ENCODE peak calls at places on chromosomes 12 and 14, in five cellular contexts. One of them, this sample, is unnamed.

GRCh38 chr12:24562761-24563392 is 386.0 kb downstream of the BCAT1 start:
- DNase-seq in OCI-M1: no peak
- DNase-seq in IMR-90: peak
- DNase-seq in dorsolateral prefrontal cortex: no peak
- DNase-seq in ureter: no peak
- DNase-seq in this sample: no peak

GRCh38 chr12:47312794-47313426 is 233.2 kb upstream of the AMIGO2 start:
- DNase-seq in IMR-90: no peak
- DNase-seq in OCI-M1: peak
- DNase-seq in ureter: no peak
- DNase-seq in dorsolateral prefrontal cortex: no peak
- DNase-seq in this sample: no peak

GRCh38 chr12:53062977-53063707 is 13.3 kb downstream of the TNS2 start:
- DNase-seq in OCI-M1: no peak
- DNase-seq in IMR-90: no peak
- DNase-seq in dorsolateral prefrontal cortex: no peak
- DNase-seq in ureter: no peak
- DNase-seq in this sample: no peak

GRCh38 chr14:55889124-55889523 is 229.1 kb upstream of the PELI2 start:
- DNase-seq in OCI-M1: no peak
- DNase-seq in dorsolateral prefrontal cortex: no peak
- DNase-seq in IMR-90: no peak
- DNase-seq in ureter: no peak
- DNase-seq in this sample: no peak

GRCh38 chr12:2248901-2249381 is 196.2 kb downstream of the CACNA1C start:
- DNase-seq in IMR-90: peak
- DNase-seq in dorsolateral prefrontal cortex: peak
- DNase-seq in OCI-M1: no peak
- DNase-seq in ureter: no peak
- DNase-seq in this sample: no peak

GRCh38 chr12:122245553-122245952 is 19.7 kb upstream of the DIABLO start:
- DNase-seq in dorsolateral prefrontal cortex: no peak
- DNase-seq in IMR-90: no peak
- DNase-seq in ureter: no peak
- DNase-seq in OCI-M1: no peak
- DNase-seq in this sample: no peak

GRCh38 chr12:46839232-46839631 is 13.4 kb upstream of the SLC38A4 start:
- DNase-seq in IMR-90: peak
- DNase-seq in dorsolateral prefrontal cortex: no peak
- DNase-seq in ureter: no peak
- DNase-seq in OCI-M1: no peak
- DNase-seq in this sample: no peak

GRCh38 chr12:52566847-52567291 is 6.8 kb downstream of the KRT74 start:
- DNase-seq in IMR-90: no peak
- DNase-seq in OCI-M1: no peak
- DNase-seq in dorsolateral prefrontal cortex: no peak
- DNase-seq in ureter: no peak
- DNase-seq in this sample: no peak

GRCh38 chr14:53304726-53305381 is 151.7 kb upstream of the DDHD1 start:
- DNase-seq in OCI-M1: no peak
- DNase-seq in IMR-90: peak
- DNase-seq in dorsolateral prefrontal cortex: no peak
- DNase-seq in ureter: no peak
- DNase-seq in this sample: no peak

GRCh38 chr12:115337693-115338543 is 653.9 kb upstream of the TBX3 start:
- DNase-seq in IMR-90: peak
- DNase-seq in OCI-M1: peak
- DNase-seq in dorsolateral prefrontal cortex: no peak
- DNase-seq in ureter: peak
- DNase-seq in this sample: no peak

GRCh38 chr12:13178568-13179158 is 17.9 kb upstream of the EMP1 start:
- DNase-seq in ureter: no peak
- DNase-seq in OCI-M1: no peak
- DNase-seq in dorsolateral prefrontal cortex: no peak
- DNase-seq in IMR-90: no peak
- DNase-seq in this sample: no peak

GRCh38 chr12:92036771-92037453 is 108.7 kb downstream of the BTG1 start:
- DNase-seq in IMR-90: peak
- DNase-seq in ureter: no peak
- DNase-seq in dorsolateral prefrontal cortex: no peak
- DNase-seq in OCI-M1: no peak
- DNase-seq in this sample: no peak

GRCh38 chr12:69703146-69703642 is 4.1 kb upstream of the BEST3 start:
- DNase-seq in dorsolateral prefrontal cortex: no peak
- DNase-seq in ureter: no peak
- DNase-seq in IMR-90: no peak
- DNase-seq in OCI-M1: no peak
- DNase-seq in this sample: no peak

GRCh38 chr12:75738486-75738885 is 227.1 kb upstream of the KRR1 start:
- DNase-seq in OCI-M1: no peak
- DNase-seq in ureter: no peak
- DNase-seq in dorsolateral prefrontal cortex: no peak
- DNase-seq in IMR-90: peak
- DNase-seq in this sample: no peak

GRCh38 chr14:85058170-85058569 is 471.8 kb upstream of the FLRT2 start:
- DNase-seq in dorsolateral prefrontal cortex: no peak
- DNase-seq in OCI-M1: no peak
- DNase-seq in ureter: no peak
- DNase-seq in IMR-90: peak
- DNase-seq in this sample: no peak

GRCh38 chr14:93861846-93862641 is 65.1 kb upstream of the FAM181A start:
- DNase-seq in OCI-M1: no peak
- DNase-seq in dorsolateral prefrontal cortex: no peak
- DNase-seq in ureter: no peak
- DNase-seq in IMR-90: no peak
- DNase-seq in this sample: no peak

GRCh38 chr12:752673-753400 is 458 bp downstream of the WNK1 start:
- DNase-seq in dorsolateral prefrontal cortex: peak
- DNase-seq in ureter: no peak
- DNase-seq in IMR-90: peak
- DNase-seq in OCI-M1: peak
- DNase-seq in this sample: no peak

GRCh38 chr12:14256139-14256538 is 109.3 kb upstream of the ATF7IP start:
- DNase-seq in dorsolateral prefrontal cortex: no peak
- DNase-seq in IMR-90: peak
- DNase-seq in OCI-M1: peak
- DNase-seq in ureter: no peak
- DNase-seq in this sample: no peak

GRCh38 chr12:46508651-46509050 is 136.1 kb upstream of the SLC38A2 start:
- DNase-seq in OCI-M1: no peak
- DNase-seq in IMR-90: no peak
- DNase-seq in dorsolateral prefrontal cortex: no peak
- DNase-seq in ureter: no peak
- DNase-seq in this sample: no peak

GRCh38 chr12:90909069-90909676 is 45.8 kb downstream of the CCER1 start:
- DNase-seq in OCI-M1: peak
- DNase-seq in dorsolateral prefrontal cortex: no peak
- DNase-seq in ureter: no peak
- DNase-seq in IMR-90: peak
- DNase-seq in this sample: no peak

GRCh38 chr12:109448707-109449390 is 28.3 kb downstream of the KCTD10 start:
- DNase-seq in ureter: no peak
- DNase-seq in OCI-M1: no peak
- DNase-seq in dorsolateral prefrontal cortex: no peak
- DNase-seq in IMR-90: no peak
- DNase-seq in this sample: no peak

GRCh38 chr14:91005716-91006115 is 54.7 kb downstream of the RPS6KA5 start:
- DNase-seq in OCI-M1: no peak
- DNase-seq in IMR-90: no peak
- DNase-seq in dorsolateral prefrontal cortex: no peak
- DNase-seq in ureter: no peak
- DNase-seq in this sample: no peak

GRCh38 chr14:23361320-23361719 is 3.7 kb downstream of the EFS start:
- DNase-seq in dorsolateral prefrontal cortex: no peak
- DNase-seq in IMR-90: peak
- DNase-seq in ureter: no peak
- DNase-seq in OCI-M1: no peak
- DNase-seq in this sample: no peak

GRCh38 chr14:93061380-93062012 is 54.2 kb downstream of the ITPK1 start:
- DNase-seq in IMR-90: no peak
- DNase-seq in OCI-M1: peak
- DNase-seq in dorsolateral prefrontal cortex: no peak
- DNase-seq in ureter: no peak
- DNase-seq in this sample: no peak

GRCh38 chr12:11666651-11667050 is 17.2 kb downstream of the ETV6 start:
- DNase-seq in ureter: no peak
- DNase-seq in dorsolateral prefrontal cortex: no peak
- DNase-seq in IMR-90: no peak
- DNase-seq in OCI-M1: no peak
- DNase-seq in this sample: no peak

GRCh38 chr12:13211859-13212664 is 15.5 kb downstream of the EMP1 start:
- DNase-seq in dorsolateral prefrontal cortex: peak
- DNase-seq in IMR-90: peak
- DNase-seq in ureter: peak
- DNase-seq in OCI-M1: peak
- DNase-seq in this sample: peak

This sample was measured in breast epithelium.